ENCODE peak calls at places on chromosomes 16 and 17, in four cellular contexts. I is stomach, Q is ovary, Z is A549. D is an unnamed sample.
A peak's percentile ranks its signal among the peaks of the same experiment; 100 is the strongest.

GRCh38 chr17:7842380-7842949 is 8.4 kb downstream of the KDM6B start:
- DNase-seq in Z (peak; percentile 90), Q (peak; percentile 76), I (peak; percentile 77), D (peak; percentile 85)

GRCh38 chr16:27712251-27712711 is 162.3 kb downstream of the KATNIP start:
- DNase-seq in I (no peak), Z (no peak), Q (no peak), D (peak; percentile 45)

GRCh38 chr16:35631261-35631945 is 2172.0 kb downstream of the TP53TG3F start:
- DNase-seq in Q (no peak), Z (no peak), I (no peak), D (no peak)

GRCh38 chr16:87226926-87227650 is 90.1 kb downstream of the C16orf95 start:
- DNase-seq in Q (no peak), I (no peak), Z (no peak), D (no peak)

GRCh38 chr16:30335598-30336474 is 19.3 kb downstream of the CD2BP2 start:
- DNase-seq in I (no peak), Z (no peak), Q (no peak), D (peak; percentile 70)

GRCh38 chr16:81593481-81593880 is 148.9 kb downstream of the CMIP start:
- DNase-seq in Q (no peak), Z (no peak), I (no peak), D (no peak)

GRCh38 chr17:71085238-71086033 is 916.1 kb downstream of the KCNJ2 start:
- DNase-seq in I (peak; percentile 27), Z (peak; percentile 47), Q (no peak), D (no peak)

GRCh38 chr17:76471498-76472257 is 4.3 kb downstream of the AANAT start:
- DNase-seq in Q (no peak), I (no peak), Z (no peak), D (no peak)

GRCh38 chr17:12342609-12343248 is 322.1 kb downstream of the MAP2K4 start:
- DNase-seq in I (peak; percentile 62), Z (peak; percentile 65), Q (no peak), D (no peak)

GRCh38 chr17:30000001-30000754 is 58.7 kb downstream of the EFCAB5 start:
- DNase-seq in Q (no peak), I (no peak), Z (peak; percentile 27), D (no peak)

GRCh38 chr16:69089091-69089912 is 16.2 kb upstream of the HAS3 start:
- DNase-seq in I (peak; percentile 40), Q (no peak), Z (peak; percentile 35), D (no peak)

GRCh38 chr16:84995666-84996065 is 15.7 kb downstream of the ZDHHC7 start:
- DNase-seq in Q (no peak), I (peak; percentile 70), Z (no peak), D (no peak)

GRCh38 chr16:60059141-60059540 is 1325.0 kb upstream of the GOT2 start:
- DNase-seq in I (no peak), Q (no peak), Z (no peak), D (no peak)

GRCh38 chr16:49750341-49751011 is 105.4 kb downstream of the ZNF423 start:
- DNase-seq in Z (no peak), I (no peak), Q (no peak), D (no peak)

GRCh38 chr16:22787456-22788189 is 26.3 kb upstream of the HS3ST2 start:
- DNase-seq in Q (no peak), I (no peak), Z (no peak), D (no peak)

GRCh38 chr17:22221344-22221743 is 529.0 kb downstream of the KCNJ18 start:
- DNase-seq in Z (no peak), I (no peak), Q (no peak), D (no peak)

GRCh38 chr17:75331671-75332070 is 42.4 kb upstream of the SLC25A19 start:
- DNase-seq in Z (no peak), Q (no peak), I (no peak), D (no peak)

GRCh38 chr16:17328971-17329370 is 141.8 kb downstream of the XYLT1 start:
- DNase-seq in I (no peak), Q (no peak), Z (no peak), D (peak; percentile 93)

GRCh38 chr16:56225013-56225742 is 33.9 kb downstream of the GNAO1 start:
- DNase-seq in Q (no peak), Z (no peak), I (no peak), D (no peak)

GRCh38 chr16:23348579-23349469 is 46.7 kb downstream of the SCNN1B start:
- DNase-seq in Q (no peak), Z (peak; percentile 53), I (no peak), D (peak; percentile 26)

GRCh38 chr16:73735018-73735417 is 561.6 kb upstream of the PSMD7 start:
- DNase-seq in I (no peak), Q (no peak), Z (peak; percentile 13), D (no peak)

GRCh38 chr17:21291357-21291756 is 6.8 kb downstream of the MAP2K3 start:
- DNase-seq in I (no peak), Z (no peak), Q (no peak), D (no peak)

GRCh38 chr17:71995570-71995969 is 125.2 kb upstream of the SOX9 start:
- DNase-seq in I (no peak), Z (no peak), Q (no peak), D (no peak)

GRCh38 chr17:44533533-44534246 is 23.6 kb upstream of the FZD2 start:
- DNase-seq in Q (peak; percentile 90), Z (peak; percentile 93), I (peak; percentile 92), D (peak; percentile 93)

GRCh38 chr16:58459344-58460218 is 40.4 kb upstream of the NDRG4 start:
- DNase-seq in Z (peak; percentile 75), Q (no peak), I (no peak), D (no peak)
- TF ChIP-seq EP300 in Z (no peak), Q (no peak), I (no peak), D (no peak)

DNA sequence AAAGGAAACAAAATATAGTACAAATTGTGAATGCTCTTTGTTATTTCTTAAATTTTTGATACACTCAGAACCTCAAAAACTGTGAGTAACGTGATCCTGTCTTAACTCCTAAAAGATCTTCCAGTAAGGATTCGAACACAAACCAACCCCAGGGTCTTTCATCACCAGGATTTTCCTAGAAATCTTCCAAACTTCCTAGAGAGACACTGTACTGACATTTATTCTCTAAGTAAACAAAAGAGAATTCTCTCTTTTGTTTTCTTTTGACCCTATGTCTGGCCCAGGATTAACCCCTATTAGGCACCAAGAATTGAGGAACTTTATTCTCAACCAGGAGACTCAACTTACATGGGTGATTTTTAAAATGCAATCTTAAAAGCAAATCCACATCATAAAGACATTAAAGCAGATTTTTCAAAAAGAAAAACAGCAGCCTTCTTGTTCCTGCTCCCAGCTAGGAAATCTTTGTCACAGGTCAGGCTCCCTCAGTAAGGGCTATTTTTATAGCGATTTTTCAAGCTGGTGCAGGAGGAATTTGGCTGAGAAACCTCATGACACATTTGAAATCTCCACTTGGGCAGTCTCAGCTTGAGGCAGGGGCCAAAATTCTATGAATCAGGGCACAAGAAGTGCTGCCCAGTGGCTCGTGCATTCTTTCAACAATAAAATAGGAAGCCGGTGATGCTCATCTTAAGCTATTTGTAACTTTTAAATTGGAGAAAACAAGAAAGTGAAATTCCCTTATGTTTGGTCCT is 6.2 kb upstream of the SMG1 start:
- DNase-seq in Z (no peak), Q (no peak), I (no peak), D (no peak)
- TF ChIP-seq EP300 in Z (no peak), Q (no peak), I (no peak), D (no peak)

DNA sequence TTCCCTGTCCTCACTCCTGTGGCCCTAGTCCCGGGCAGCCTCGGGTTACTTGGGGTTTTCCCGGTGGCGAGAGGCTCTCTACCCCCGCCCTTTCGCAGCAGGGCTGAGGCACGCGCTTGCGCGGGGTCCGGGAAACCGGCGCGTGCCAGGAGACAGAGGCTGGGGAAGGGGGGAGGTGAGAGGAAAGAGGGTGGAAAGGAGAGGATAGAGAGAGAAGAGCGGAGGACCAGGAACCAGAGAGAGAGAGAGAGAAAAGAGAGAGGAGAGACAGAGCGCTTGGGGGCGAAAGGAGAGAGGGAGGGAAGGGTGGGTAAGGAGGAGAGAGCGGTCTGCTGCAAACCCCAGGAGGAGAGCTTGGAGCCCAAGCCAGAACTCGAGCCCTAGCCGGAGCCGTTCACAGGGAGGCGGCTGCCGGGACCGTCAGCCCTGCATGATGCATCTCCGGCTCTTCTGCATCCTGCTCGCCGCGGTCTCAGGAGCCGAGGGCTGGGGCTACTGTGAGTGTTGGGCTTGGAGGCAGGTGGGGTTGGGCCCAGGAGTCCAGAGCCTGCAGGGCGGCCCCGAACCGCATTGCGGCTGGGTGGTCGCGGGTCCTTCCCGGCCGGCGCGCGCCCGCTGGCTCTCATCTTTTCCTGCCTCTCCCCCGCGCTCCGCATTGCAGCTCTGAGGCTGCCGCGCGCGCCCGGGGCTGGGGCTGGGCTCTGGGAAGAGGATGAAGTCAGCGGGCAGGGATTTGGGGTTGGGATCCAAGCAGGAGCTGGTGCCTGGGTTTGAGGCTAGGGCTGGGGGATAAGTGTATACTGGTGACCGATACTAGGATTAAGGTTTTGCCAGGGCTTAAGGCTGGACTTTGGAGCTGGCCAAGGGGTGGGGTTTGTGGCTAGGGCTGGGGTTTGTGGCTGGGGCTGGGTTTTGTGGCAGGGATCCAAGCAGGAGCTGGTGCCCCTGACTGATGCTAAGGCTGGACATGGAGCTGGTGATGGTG is at the start of gene CNTNAP1:
- DNase-seq in I (peak; percentile 51), Q (peak; percentile 71), Z (peak; percentile 56), D (peak; percentile 88)
- TF ChIP-seq EP300 in I (peak; percentile 42), Q (peak; percentile 75), Z (no peak), D (no peak)

GRCh38 chr17:69814031-69814430 is 261.0 kb upstream of the KCNJ16 start:
- DNase-seq in Z (no peak), Q (no peak), I (no peak), D (no peak)

GRCh38 chr17:69810326-69811035 is 264.5 kb upstream of the KCNJ16 start:
- DNase-seq in Q (no peak), Z (peak; percentile 49), I (no peak), D (no peak)

GRCh38 chr17:69812240-69812837 is 262.7 kb upstream of the KCNJ16 start:
- DNase-seq in I (no peak), Z (peak; percentile 69), Q (no peak), D (no peak)

DNA sequence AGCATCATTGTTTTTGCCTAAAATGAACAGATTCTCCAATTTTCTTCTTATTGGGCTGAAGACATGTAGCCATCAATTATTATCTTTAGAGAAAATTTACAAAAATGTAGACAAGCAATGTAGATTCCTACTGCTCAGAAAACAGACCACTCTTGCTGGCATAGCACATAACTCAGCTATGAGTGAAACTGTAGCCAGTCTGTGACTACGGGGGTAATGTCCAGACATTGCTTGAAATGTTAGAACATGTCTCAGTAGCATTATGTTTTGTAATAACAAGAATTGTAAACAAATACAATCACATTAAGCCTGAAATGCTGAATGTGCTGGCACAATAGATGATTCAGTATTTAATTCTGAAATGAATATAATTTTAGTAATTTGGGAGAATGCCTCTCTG is 265.7 kb upstream of the KCNJ16 start:
- DNase-seq in Q (no peak), Z (no peak), I (no peak), D (no peak)
- TF ChIP-seq EP300 in Q (no peak), Z (no peak), I (no peak), D (no peak)

DNA sequence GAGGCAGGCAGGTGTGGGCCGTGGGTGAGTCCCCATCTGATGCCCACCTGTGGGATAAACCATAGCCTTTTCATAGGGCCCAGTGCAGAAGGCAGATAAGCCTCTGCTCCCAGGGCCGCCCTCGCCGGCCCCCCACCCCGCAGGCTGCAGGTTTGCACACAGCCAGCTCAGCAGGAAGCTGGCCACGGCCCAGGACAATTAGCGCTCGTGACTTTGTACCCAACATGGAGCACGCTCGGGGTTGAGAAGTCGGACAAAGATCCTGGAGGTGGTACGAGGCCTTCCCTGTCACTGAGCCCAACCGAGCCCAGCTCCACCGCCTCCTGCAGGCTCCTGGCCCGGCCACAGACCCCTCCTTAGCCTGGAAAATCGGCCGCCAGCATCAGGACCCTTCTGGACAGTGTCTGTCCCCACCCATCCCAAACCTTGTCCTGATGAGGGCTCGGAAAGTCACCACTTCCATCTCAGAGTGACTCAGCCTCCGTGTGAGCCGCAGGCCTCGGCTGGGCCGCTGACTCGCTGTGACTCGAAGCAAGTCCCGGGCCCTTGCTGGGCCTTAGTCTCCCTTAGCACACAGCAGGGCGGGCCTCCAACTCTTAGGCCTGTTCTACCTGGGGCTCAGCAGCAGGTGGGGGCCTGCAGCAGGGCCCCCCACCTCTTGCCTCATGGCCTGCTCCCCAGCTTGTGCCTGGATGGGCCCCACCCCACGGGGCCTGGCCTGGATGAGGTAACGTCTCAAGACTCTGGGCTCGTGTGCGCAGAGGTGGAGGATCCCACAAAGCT is 22.7 kb downstream of the FAM83G start:
- DNase-seq in Q (no peak), I (peak; percentile 92), Z (peak; percentile 76), D (no peak)
- TF ChIP-seq EP300 in Q (no peak), I (no peak), Z (no peak), D (no peak)